ENCODE peak calls at places on chromosomes 6 and 20, in six cellular contexts. One of them, this sample, is unnamed.

GRCh38 chr6:166728884-166729530 is 102.0 kb upstream of the RPS6KA2 start:
- DNase-seq in HepG2: no peak
- DNase-seq in HL-60: peak; percentile 62
- DNase-seq in breast epithelium: no peak
- DNase-seq in dorsolateral prefrontal cortex: no peak
- DNase-seq in tibial artery: no peak
- DNase-seq in this sample: no peak

GRCh38 chr6:134623391-134623790 is 305.5 kb upstream of the SGK1 start:
- DNase-seq in HepG2: no peak
- DNase-seq in HL-60: peak; percentile 71
- DNase-seq in breast epithelium: no peak
- DNase-seq in dorsolateral prefrontal cortex: no peak
- DNase-seq in tibial artery: no peak
- DNase-seq in this sample: no peak

GRCh38 chr6:47483516-47483852 is 5.9 kb downstream of the CD2AP start:
- DNase-seq in HepG2: no peak
- DNase-seq in HL-60: no peak
- DNase-seq in breast epithelium: no peak
- DNase-seq in dorsolateral prefrontal cortex: no peak
- DNase-seq in tibial artery: no peak
- DNase-seq in this sample: no peak

GRCh38 chr6:65450451-65450850 is 256.6 kb downstream of the EYS start:
- DNase-seq in HepG2: no peak
- DNase-seq in HL-60: no peak
- DNase-seq in breast epithelium: no peak
- DNase-seq in dorsolateral prefrontal cortex: no peak
- DNase-seq in tibial artery: no peak
- DNase-seq in this sample: no peak

GRCh38 chr20:50020283-50020682 is 37.5 kb downstream of the SNAI1 start:
- DNase-seq in HepG2: no peak
- DNase-seq in HL-60: peak; percentile 70
- DNase-seq in breast epithelium: no peak
- DNase-seq in dorsolateral prefrontal cortex: no peak
- DNase-seq in tibial artery: no peak
- DNase-seq in this sample: no peak

GRCh38 chr20:37801921-37802320 is 101.0 kb upstream of the VSTM2L start:
- DNase-seq in HepG2: no peak
- DNase-seq in HL-60: no peak
- DNase-seq in breast epithelium: no peak
- DNase-seq in dorsolateral prefrontal cortex: no peak
- DNase-seq in tibial artery: no peak
- DNase-seq in this sample: no peak

GRCh38 chr6:93424303-93425064 is 5.1 kb upstream of the EPHA7 start:
- DNase-seq in HepG2: no peak
- DNase-seq in HL-60: no peak
- DNase-seq in breast epithelium: no peak
- DNase-seq in dorsolateral prefrontal cortex: no peak
- DNase-seq in tibial artery: no peak
- DNase-seq in this sample: no peak

GRCh38 chr6:45423111-45423900 is 45.6 kb upstream of the SUPT3H start:
- DNase-seq in HepG2: no peak
- DNase-seq in HL-60: peak; percentile 48
- DNase-seq in breast epithelium: no peak
- DNase-seq in dorsolateral prefrontal cortex: no peak
- DNase-seq in tibial artery: peak; percentile 73
- DNase-seq in this sample: no peak

GRCh38 chr6:105794263-105794662 is 291.9 kb upstream of the PRDM1 start:
- DNase-seq in HepG2: peak; percentile 35
- DNase-seq in HL-60: peak; percentile 83
- DNase-seq in breast epithelium: no peak
- DNase-seq in dorsolateral prefrontal cortex: no peak
- DNase-seq in tibial artery: peak; percentile 84
- DNase-seq in this sample: peak; percentile 40

GRCh38 chr6:72811971-72812421 is 190.1 kb downstream of the KCNQ5 start:
- DNase-seq in HepG2: no peak
- DNase-seq in HL-60: no peak
- DNase-seq in breast epithelium: no peak
- DNase-seq in dorsolateral prefrontal cortex: no peak
- DNase-seq in tibial artery: no peak
- DNase-seq in this sample: peak; percentile 16

GRCh38 chr6:41707565-41708200 is 27.7 kb downstream of the TFEB start:
- DNase-seq in HepG2: no peak
- DNase-seq in HL-60: peak; percentile 70
- DNase-seq in breast epithelium: no peak
- DNase-seq in dorsolateral prefrontal cortex: no peak
- DNase-seq in tibial artery: no peak
- DNase-seq in this sample: no peak

GRCh38 chr6:157061770-157062594 is 261.3 kb downstream of the TMEM242 start:
- DNase-seq in HepG2: no peak
- DNase-seq in HL-60: no peak
- DNase-seq in breast epithelium: no peak
- DNase-seq in dorsolateral prefrontal cortex: no peak
- DNase-seq in tibial artery: no peak
- DNase-seq in this sample: no peak

GRCh38 chr6:155889405-155889804 is 433.8 kb upstream of the NOX3 start:
- DNase-seq in HepG2: no peak
- DNase-seq in HL-60: no peak
- DNase-seq in breast epithelium: no peak
- DNase-seq in dorsolateral prefrontal cortex: no peak
- DNase-seq in tibial artery: no peak
- DNase-seq in this sample: no peak

GRCh38 chr6:30443657-30444450 is 45.5 kb upstream of the HLA-E start:
- DNase-seq in HepG2: no peak
- DNase-seq in HL-60: no peak
- DNase-seq in breast epithelium: no peak
- DNase-seq in dorsolateral prefrontal cortex: no peak
- DNase-seq in tibial artery: no peak
- DNase-seq in this sample: no peak

GRCh38 chr20:61967300-61967699 is 98.4 kb downstream of the TAF4 start:
- DNase-seq in HepG2: no peak
- DNase-seq in HL-60: no peak
- DNase-seq in breast epithelium: no peak
- DNase-seq in dorsolateral prefrontal cortex: no peak
- DNase-seq in tibial artery: no peak
- DNase-seq in this sample: no peak

GRCh38 chr6:100176321-100176950 is 182.4 kb upstream of the MCHR2 start:
- DNase-seq in HepG2: peak; percentile 14
- DNase-seq in HL-60: no peak
- DNase-seq in breast epithelium: no peak
- DNase-seq in dorsolateral prefrontal cortex: no peak
- DNase-seq in tibial artery: no peak
- DNase-seq in this sample: peak; percentile 48

GRCh38 chr20:57080796-57081195 is 185.6 kb downstream of the BMP7 start:
- DNase-seq in HepG2: no peak
- DNase-seq in HL-60: no peak
- DNase-seq in breast epithelium: no peak
- DNase-seq in dorsolateral prefrontal cortex: no peak
- DNase-seq in tibial artery: no peak
- DNase-seq in this sample: no peak

GRCh38 chr6:26022166-26022510 is 59.5 kb downstream of the TRIM38 start:
- DNase-seq in HepG2: no peak
- DNase-seq in HL-60: peak; percentile 78
- DNase-seq in breast epithelium: no peak
- DNase-seq in dorsolateral prefrontal cortex: peak; percentile 66
- DNase-seq in tibial artery: peak; percentile 79
- DNase-seq in this sample: no peak

GRCh38 chr6:44332585-44332984 is 9.9 kb upstream of the SPATS1 start:
- DNase-seq in HepG2: no peak
- DNase-seq in HL-60: no peak
- DNase-seq in breast epithelium: no peak
- DNase-seq in dorsolateral prefrontal cortex: no peak
- DNase-seq in tibial artery: no peak
- DNase-seq in this sample: peak; percentile 87

GRCh38 chr20:58838174-58838573 is 12.5 kb downstream of the GNAS-AS1 start:
- DNase-seq in HepG2: no peak
- DNase-seq in HL-60: no peak
- DNase-seq in breast epithelium: no peak
- DNase-seq in dorsolateral prefrontal cortex: no peak
- DNase-seq in tibial artery: peak; percentile 7
- DNase-seq in this sample: no peak

GRCh38 chr20:58841539-58842264 is 9.0 kb downstream of the GNAS-AS1 start:
- DNase-seq in HepG2: no peak
- DNase-seq in HL-60: no peak
- DNase-seq in breast epithelium: no peak
- DNase-seq in dorsolateral prefrontal cortex: no peak
- DNase-seq in tibial artery: no peak
- DNase-seq in this sample: no peak

GRCh38 chr20:58839474-58839874 is 11.2 kb downstream of the GNAS-AS1 start:
- DNase-seq in HepG2: peak; percentile 34
- DNase-seq in HL-60: peak; percentile 38
- DNase-seq in breast epithelium: no peak
- DNase-seq in dorsolateral prefrontal cortex: no peak
- DNase-seq in tibial artery: peak; percentile 54
- DNase-seq in this sample: no peak

GRCh38 chr20:58840816-58841538 is 9.7 kb downstream of the GNAS-AS1 start:
- DNase-seq in HepG2: no peak
- DNase-seq in HL-60: no peak
- DNase-seq in breast epithelium: no peak
- DNase-seq in dorsolateral prefrontal cortex: no peak
- DNase-seq in tibial artery: no peak
- DNase-seq in this sample: no peak

DNA sequence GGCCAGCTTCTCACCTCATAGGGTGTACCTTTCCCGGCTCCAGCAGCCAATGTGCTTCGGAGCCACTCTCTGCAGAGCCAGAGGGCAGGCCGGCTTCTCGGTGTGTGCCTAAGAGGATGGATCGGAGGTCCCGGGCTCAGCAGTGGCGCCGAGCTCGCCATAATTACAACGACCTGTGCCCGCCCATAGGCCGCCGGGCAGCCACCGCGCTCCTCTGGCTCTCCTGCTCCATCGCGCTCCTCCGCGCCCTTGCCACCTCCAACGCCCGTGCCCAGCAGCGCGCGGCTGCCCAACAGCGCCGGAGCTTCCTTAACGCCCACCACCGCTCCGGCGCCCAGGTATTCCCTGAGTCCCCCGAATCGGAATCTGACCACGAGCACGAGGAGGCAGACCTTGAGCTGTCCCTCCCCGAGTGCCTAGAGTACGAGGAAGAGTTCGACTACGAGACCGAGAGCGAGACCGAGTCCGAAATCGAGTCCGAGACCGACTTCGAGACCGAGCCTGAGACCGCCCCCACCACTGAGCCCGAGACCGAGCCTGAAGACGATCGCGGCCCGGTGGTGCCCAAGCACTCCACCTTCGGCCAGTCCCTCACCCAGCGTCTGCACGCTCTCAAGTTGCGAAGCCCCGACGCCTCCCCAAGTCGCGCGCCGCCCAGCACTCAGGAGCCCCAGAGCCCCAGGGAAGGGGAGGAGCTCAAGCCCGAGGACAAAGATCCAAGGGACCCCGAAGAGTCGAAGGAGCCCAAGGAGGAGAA is 10.5 kb downstream of the GNAS-AS1 start:
- DNase-seq in HepG2: no peak
- DNase-seq in HL-60: no peak
- DNase-seq in breast epithelium: no peak
- DNase-seq in dorsolateral prefrontal cortex: no peak
- DNase-seq in tibial artery: no peak
- DNase-seq in this sample: no peak
- H3K4me3 ChIP-seq in HepG2: no peak overlapping the region
- H3K4me3 ChIP-seq in HL-60: no peak overlapping the region
- H3K4me3 ChIP-seq in breast epithelium: peak overlapping the region; percentile 47
- H3K4me3 ChIP-seq in dorsolateral prefrontal cortex: no peak overlapping the region
- H3K4me3 ChIP-seq in tibial artery: no peak overlapping the region
- H3K4me3 ChIP-seq in this sample: no peak overlapping the region

GRCh38 chr6:5665667-5666066 is 341.1 kb downstream of the NRN1 start:
- DNase-seq in HepG2: no peak
- DNase-seq in HL-60: no peak
- DNase-seq in breast epithelium: no peak
- DNase-seq in dorsolateral prefrontal cortex: no peak
- DNase-seq in tibial artery: no peak
- DNase-seq in this sample: no peak
- H3K4me3 ChIP-seq in HepG2: no peak overlapping the region
- H3K4me3 ChIP-seq in HL-60: no peak overlapping the region
- H3K4me3 ChIP-seq in breast epithelium: no peak overlapping the region
- H3K4me3 ChIP-seq in dorsolateral prefrontal cortex: no peak overlapping the region
- H3K4me3 ChIP-seq in tibial artery: no peak overlapping the region
- H3K4me3 ChIP-seq in this sample: no peak overlapping the region

GRCh38 chr6:142887534-142887933 is 57.4 kb downstream of the HIVEP2 start:
- DNase-seq in HepG2: no peak
- DNase-seq in HL-60: no peak
- DNase-seq in breast epithelium: no peak
- DNase-seq in dorsolateral prefrontal cortex: no peak
- DNase-seq in tibial artery: no peak
- DNase-seq in this sample: no peak
- H3K4me3 ChIP-seq in HepG2: no peak overlapping the region
- H3K4me3 ChIP-seq in HL-60: no peak overlapping the region
- H3K4me3 ChIP-seq in breast epithelium: no peak overlapping the region
- H3K4me3 ChIP-seq in dorsolateral prefrontal cortex: no peak overlapping the region
- H3K4me3 ChIP-seq in tibial artery: no peak overlapping the region
- H3K4me3 ChIP-seq in this sample: no peak overlapping the region

GRCh38 chr6:148700713-148701392 is 46.0 kb upstream of the UST start:
- DNase-seq in HepG2: no peak
- DNase-seq in HL-60: no peak
- DNase-seq in breast epithelium: no peak
- DNase-seq in dorsolateral prefrontal cortex: no peak
- DNase-seq in tibial artery: no peak
- DNase-seq in this sample: no peak
- H3K4me3 ChIP-seq in HepG2: no peak overlapping the region
- H3K4me3 ChIP-seq in HL-60: peak overlapping the region; percentile 9
- H3K4me3 ChIP-seq in breast epithelium: peak overlapping the region; percentile 60
- H3K4me3 ChIP-seq in dorsolateral prefrontal cortex: peak overlapping the region; percentile 57
- H3K4me3 ChIP-seq in tibial artery: peak overlapping the region; percentile 43
- H3K4me3 ChIP-seq in this sample: no peak overlapping the region

GRCh38 chr6:28978959-28979561 is 26.1 kb downstream of the ZNF311 start:
- DNase-seq in HepG2: no peak
- DNase-seq in HL-60: no peak
- DNase-seq in breast epithelium: no peak
- DNase-seq in dorsolateral prefrontal cortex: no peak
- DNase-seq in tibial artery: no peak
- DNase-seq in this sample: no peak

GRCh38 chr6:28979679-28980078 is 25.4 kb downstream of the ZNF311 start:
- DNase-seq in HepG2: no peak
- DNase-seq in HL-60: no peak
- DNase-seq in breast epithelium: no peak
- DNase-seq in dorsolateral prefrontal cortex: no peak
- DNase-seq in tibial artery: no peak
- DNase-seq in this sample: no peak

GRCh38 chr6:28981391-28981832 is 23.7 kb downstream of the ZNF311 start:
- DNase-seq in HepG2: peak; percentile 82
- DNase-seq in HL-60: peak; percentile 73
- DNase-seq in breast epithelium: peak; percentile 56
- DNase-seq in dorsolateral prefrontal cortex: peak; percentile 55
- DNase-seq in tibial artery: peak; percentile 82
- DNase-seq in this sample: no peak

GRCh38 chr6:28980797-28981390 is 24.2 kb downstream of the ZNF311 start:
- DNase-seq in HepG2: peak; percentile 100
- DNase-seq in HL-60: peak; percentile 84
- DNase-seq in breast epithelium: no peak
- DNase-seq in dorsolateral prefrontal cortex: no peak
- DNase-seq in tibial artery: no peak
- DNase-seq in this sample: no peak

GRCh38 chr6:28980137-28980796 is 24.8 kb downstream of the ZNF311 start:
- DNase-seq in HepG2: peak; percentile 60
- DNase-seq in HL-60: no peak
- DNase-seq in breast epithelium: no peak
- DNase-seq in dorsolateral prefrontal cortex: no peak
- DNase-seq in tibial artery: no peak
- DNase-seq in this sample: no peak
- H3K4me3 ChIP-seq in HepG2: peak overlapping the region; percentile 71
- H3K4me3 ChIP-seq in HL-60: peak overlapping the region; percentile 51
- H3K4me3 ChIP-seq in breast epithelium: peak overlapping the region; percentile 85
- H3K4me3 ChIP-seq in dorsolateral prefrontal cortex: peak overlapping the region; percentile 75
- H3K4me3 ChIP-seq in tibial artery: peak overlapping the region; percentile 68
- H3K4me3 ChIP-seq in this sample: peak overlapping the region; percentile 86